ENCODE peak calls at places on chromosomes 2 and 18, in five cellular contexts. E is kidney, Q is neural progenitor cell, V is AG09309, X is heart left ventricle. J is an unnamed sample.

GRCh38 chr2:232674491-232674890 is 22.6 kb upstream of the GIGYF2 start:
- DNase-seq in V (no peak), Q (no peak), X (no peak), E (no peak), J (no peak)

GRCh38 chr18:79962311-79962710 is 2.1 kb upstream of the HSBP1L1 start:
- DNase-seq in Q (no peak), E (no peak), V (no peak), X (no peak), J (no peak)

GRCh38 chr2:231717281-231718180 is 9.2 kb downstream of the PTMA start:
- DNase-seq in X (no peak), E (peak; percentile 66), V (no peak), Q (no peak), J (peak; percentile 57)

GRCh38 chr2:70181363-70181956 is 9.4 kb downstream of the C2orf42 start:
- DNase-seq in X (no peak), E (no peak), Q (no peak), V (no peak), J (no peak)

GRCh38 chr2:59806486-59806885 is 747.0 kb downstream of the BCL11A start:
- DNase-seq in E (no peak), X (no peak), V (no peak), Q (no peak), J (no peak)

GRCh38 chr2:183950673-183951072 is 647.7 kb upstream of the ZNF804A start:
- DNase-seq in Q (no peak), X (no peak), V (no peak), E (no peak), J (no peak)

GRCh38 chr2:131419447-131419846 is 55.5 kb upstream of the RAB6D start:
- DNase-seq in V (no peak), X (no peak), Q (peak; percentile 87), E (no peak), J (no peak)

GRCh38 chr2:148901142-148901541 is 26.1 kb downstream of the KIF5C start:
- DNase-seq in Q (peak; percentile 32), X (no peak), V (no peak), E (no peak), J (no peak)

GRCh38 chr18:58776084-58776483 is 88.6 kb upstream of the ZNF532 start:
- DNase-seq in V (no peak), E (no peak), Q (no peak), X (no peak), J (peak; percentile 40)

GRCh38 chr18:62618735-62619134 is 95.9 kb downstream of the ZCCHC2 start:
- DNase-seq in E (no peak), V (no peak), Q (no peak), X (no peak), J (no peak)

GRCh38 chr2:73827018-73827417 is 1.7 kb upstream of the STAMBP start:
- DNase-seq in X (no peak), V (no peak), Q (no peak), E (no peak), J (peak; percentile 66)

GRCh38 chr18:11842562-11842961 is 8.7 kb upstream of the CHMP1B start:
- DNase-seq in Q (no peak), V (no peak), E (no peak), X (no peak), J (no peak)

GRCh38 chr18:26549486-26550435 is 1.4 kb upstream of the KCTD1 start:
- DNase-seq in V (peak; percentile 21), X (peak; percentile 78), E (peak; percentile 91), Q (peak; percentile 75), J (peak; percentile 68)

GRCh38 chr2:201806442-201806841 is at the start of gene CDK15:
- DNase-seq in X (no peak), Q (no peak), V (no peak), E (peak; percentile 57), J (peak; percentile 47)
- H3K4me3 ChIP-seq in X (no peak within 1 kb of the TSS), Q (no peak within 1 kb of the TSS), V (peak within 1 kb of the TSS; percentile 13), E (no peak within 1 kb of the TSS), J (no peak within 1 kb of the TSS)

GRCh38 chr2:238742664-238743063 is 105.2 kb upstream of the TWIST2 start:
- DNase-seq in E (no peak), Q (no peak), X (no peak), V (no peak), J (no peak)

GRCh38 chr2:238738917-238739316 is 109.0 kb upstream of the TWIST2 start:
- DNase-seq in X (no peak), E (no peak), V (no peak), Q (no peak), J (no peak)

GRCh38 chr2:238742066-238742465 is 105.8 kb upstream of the TWIST2 start:
- DNase-seq in X (no peak), V (no peak), E (no peak), Q (no peak), J (peak; percentile 26)

GRCh38 chr2:238741277-238741676 is 106.6 kb upstream of the TWIST2 start:
- DNase-seq in E (no peak), X (no peak), Q (no peak), V (no peak), J (no peak)

DNA sequence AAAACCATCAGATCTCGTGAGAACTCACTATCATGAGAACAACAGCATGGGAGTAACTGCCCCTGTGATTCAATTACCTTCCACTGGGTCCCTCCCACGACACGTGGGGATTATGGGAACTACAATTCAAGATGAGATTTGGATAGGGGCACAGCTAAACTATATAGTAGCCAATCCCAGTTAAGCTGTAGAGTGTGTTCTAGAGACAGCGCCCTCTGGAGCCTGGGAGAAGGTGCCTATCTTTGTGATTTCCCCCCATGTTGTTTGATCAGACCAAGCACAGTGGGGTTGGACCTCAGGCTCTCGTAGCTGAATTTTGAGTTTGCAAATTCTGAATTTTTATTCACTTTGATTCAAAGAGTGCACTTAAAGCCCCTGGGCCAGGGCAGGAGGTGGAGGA is 108.2 kb upstream of the TWIST2 start:
- DNase-seq in E (no peak), Q (no peak), V (no peak), X (no peak), J (no peak)
- TF ChIP-seq CTCF in E (no peak), Q (peak; percentile 19), V (no peak), X (no peak), J (no peak)

GRCh38 chr2:222944552-222944951 is 83.7 kb downstream of the ACSL3 start:
- DNase-seq in X (no peak), Q (no peak), E (no peak), V (no peak), J (peak; percentile 34)
- H3K4me3 ChIP-seq in X (no peak overlapping the region), Q (no peak overlapping the region), E (no peak overlapping the region), V (no peak overlapping the region), J (no peak overlapping the region)

DNA sequence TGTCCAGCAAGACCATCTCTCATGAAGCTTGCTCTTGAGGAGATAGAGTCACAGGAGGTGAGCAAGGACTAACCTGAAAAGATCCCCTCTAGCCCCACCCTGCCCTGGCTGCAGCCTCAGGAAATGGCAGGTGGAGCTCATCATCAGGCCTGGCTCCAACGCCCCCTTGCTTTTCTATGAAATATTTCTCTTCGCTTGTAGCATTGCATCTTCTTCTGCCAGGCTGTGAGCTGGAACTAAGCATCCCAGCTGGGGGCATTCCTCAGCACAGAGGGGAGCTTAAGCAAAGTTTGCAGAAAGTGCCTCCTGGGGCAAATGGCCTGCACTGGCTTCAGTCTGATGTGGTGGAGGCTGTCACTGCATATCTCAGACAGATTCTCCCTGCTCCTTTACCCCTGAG is 90.1 kb upstream of the LGALSL start:
- DNase-seq in V (no peak), Q (no peak), E (no peak), X (no peak), J (no peak)
- TF ChIP-seq CTCF in V (no peak), Q (no peak), E (no peak), X (no peak), J (no peak)

GRCh38 chr18:13376841-13377351 is 158.3 kb downstream of the LDLRAD4 start:
- DNase-seq in E (no peak), Q (no peak), V (no peak), X (no peak), J (no peak)
- H3K4me3 ChIP-seq in E (no peak overlapping the region), Q (no peak overlapping the region), V (no peak overlapping the region), X (no peak overlapping the region), J (no peak overlapping the region)

GRCh38 chr2:43163365-43163715 is 63.1 kb downstream of the ZFP36L2 start:
- DNase-seq in Q (no peak), E (no peak), V (no peak), X (no peak), J (no peak)

GRCh38 chr2:43164686-43165085 is 61.7 kb downstream of the ZFP36L2 start:
- DNase-seq in E (no peak), X (no peak), V (no peak), Q (no peak), J (no peak)

GRCh38 chr2:43168016-43168369 is 58.4 kb downstream of the ZFP36L2 start:
- DNase-seq in E (no peak), Q (no peak), V (no peak), X (no peak), J (no peak)

GRCh38 chr2:43161650-43162542 is 64.5 kb downstream of the ZFP36L2 start:
- DNase-seq in V (no peak), E (no peak), X (no peak), Q (no peak), J (no peak)

DNA sequence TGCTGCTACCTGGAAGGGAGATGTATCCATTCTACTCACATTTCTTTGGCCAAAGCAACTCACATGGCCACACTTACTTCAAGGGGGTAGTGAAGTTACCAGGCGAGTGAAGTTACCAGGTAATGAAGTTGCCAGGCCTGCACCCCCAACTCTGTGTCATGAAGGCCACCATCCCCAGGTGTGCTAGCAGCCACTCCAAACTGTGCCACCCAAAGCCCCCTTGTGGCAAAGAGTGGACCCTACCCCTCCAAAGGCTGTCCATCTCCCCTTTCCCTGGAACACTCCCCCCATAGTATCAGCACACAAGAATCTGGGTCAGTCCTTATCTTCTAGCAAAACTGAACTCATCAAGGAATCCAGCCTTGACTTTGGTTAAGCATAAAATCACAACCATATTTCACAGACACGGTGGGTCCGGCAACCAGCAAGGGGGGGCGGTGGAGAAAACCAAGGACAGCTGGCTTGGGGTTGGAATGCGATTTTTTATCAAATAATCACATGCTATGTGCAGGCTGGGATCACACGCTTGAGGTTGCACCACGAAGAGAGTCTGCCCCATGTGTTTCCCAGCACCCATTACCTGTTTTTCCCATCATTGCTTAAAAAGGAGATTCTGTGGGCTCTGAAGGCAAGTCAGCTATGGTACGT is 60.9 kb downstream of the ZFP36L2 start:
- DNase-seq in V (no peak), E (no peak), Q (no peak), X (no peak), J (no peak)
- TF ChIP-seq CTCF in V (no peak), E (no peak), Q (peak; percentile 49), X (no peak), J (no peak)

GRCh38 chr2:106523980-106524665 is 37.0 kb downstream of the CD8B2 start:
- DNase-seq in X (no peak), E (no peak), V (no peak), Q (no peak), J (no peak)
- H3K4me3 ChIP-seq in X (no peak overlapping the region), E (no peak overlapping the region), V (no peak overlapping the region), Q (no peak overlapping the region), J (no peak overlapping the region)